ENCODE peak calls at places on chromosomes 12 and 14, in ten cellular contexts. M is GM12878, O is endothelial cell of umbilical vein, S is testis, R is ovary, U is H1, V is transverse colon, J is tibial nerve, T is adrenal gland, N is uterus. H is an unnamed sample.

GRCh38 chr14:67746927-67747326 is 45.2 kb downstream of the RDH12 start:
- DNase-seq in O (no peak), R (no peak), V (no peak), M (peak), U (no peak), J (no peak), S (no peak), N (no peak), T (no peak), H (no peak)

GRCh38 chr12:46005151-46005797 is 14.9 kb upstream of the SCAF11 start:
- DNase-seq in R (no peak), O (peak), J (no peak), S (no peak), U (no peak), N (no peak), T (no peak), M (no peak), V (no peak), H (no peak)

GRCh38 chr12:92943482-92944250 is 14.6 kb upstream of the EEA1 start:
- DNase-seq in O (no peak), U (no peak), V (no peak), S (no peak), N (no peak), R (no peak), J (no peak), M (no peak), T (no peak), H (no peak)

GRCh38 chr14:23648764-23649460 is 12.7 kb downstream of the DHRS2 start:
- DNase-seq in R (no peak), S (no peak), M (no peak), J (no peak), N (no peak), O (no peak), V (no peak), U (no peak), T (no peak), H (no peak)

GRCh38 chr12:1670815-1671268 is 20.0 kb upstream of the ADIPOR2 start:
- DNase-seq in M (no peak), S (no peak), N (no peak), J (no peak), R (no peak), V (peak), T (no peak), U (no peak), O (no peak), H (no peak)

GRCh38 chr14:71488703-71489141 is 443.5 kb upstream of the RGS6 start:
- DNase-seq in R (no peak), J (no peak), T (no peak), M (no peak), V (no peak), N (no peak), O (no peak), S (no peak), U (no peak), H (no peak)

GRCh38 chr12:5966486-5967095 is 21.5 kb upstream of the ANO2 start:
- DNase-seq in U (no peak), O (no peak), J (no peak), N (no peak), S (no peak), R (no peak), V (no peak), T (no peak), M (no peak), H (no peak)

GRCh38 chr12:24111101-24111500 is 161.6 kb upstream of the SOX5 start:
- DNase-seq in S (no peak), U (no peak), O (no peak), J (no peak), M (no peak), N (no peak), R (no peak), V (no peak), T (no peak), H (no peak)

GRCh38 chr12:30047499-30048262 is 263.9 kb upstream of the TMTC1 start:
- DNase-seq in J (no peak), O (peak), S (no peak), T (peak), N (no peak), R (no peak), V (no peak), U (no peak), M (no peak), H (no peak)

GRCh38 chr14:69543341-69544249 is 31.1 kb downstream of the CCDC177 start:
- DNase-seq in V (peak), N (peak), U (no peak), T (peak), R (no peak), S (peak), O (peak), J (no peak), M (no peak), H (peak)

GRCh38 chr14:49945448-49946319 is 52.8 kb downstream of the ARF6 start:
- DNase-seq in N (no peak), R (no peak), S (no peak), J (no peak), V (no peak), O (no peak), T (no peak), U (no peak), M (no peak), H (no peak)

GRCh38 chr14:49944501-49944900 is 51.6 kb downstream of the ARF6 start:
- DNase-seq in N (no peak), R (no peak), M (no peak), J (no peak), O (no peak), U (no peak), V (no peak), T (peak), S (no peak), H (peak)

GRCh38 chr14:49940805-49941421 is 48.0 kb downstream of the ARF6 start:
- DNase-seq in N (no peak), S (no peak), R (no peak), T (no peak), J (no peak), M (no peak), O (peak), U (no peak), V (no peak), H (no peak)

GRCh38 chr14:49939884-49940510 is 47.1 kb downstream of the ARF6 start:
- DNase-seq in M (no peak), T (no peak), S (no peak), O (no peak), N (no peak), V (no peak), R (no peak), U (no peak), J (no peak), H (no peak)

GRCh38 chr14:49942090-49942489 is 49.2 kb downstream of the ARF6 start:
- DNase-seq in R (no peak), N (no peak), T (peak), O (no peak), U (no peak), J (no peak), V (no peak), M (no peak), S (no peak), H (no peak)
- TF ChIP-seq POLR2A in R (no peak), N (no peak), T (no peak), O (no peak), U (no peak), J (no peak), V (no peak), M (no peak), S (no peak), H (no peak)

GRCh38 chr14:99753225-99754140 is 39.7 kb upstream of the EML1 start:
- DNase-seq in J (no peak), N (no peak), V (no peak), R (no peak), O (peak), M (no peak), S (no peak), T (no peak), U (no peak), H (peak)

GRCh38 chr14:99751539-99752485 is 41.4 kb upstream of the EML1 start:
- DNase-seq in R (no peak), U (no peak), M (no peak), J (no peak), V (no peak), O (peak), S (no peak), T (peak), N (no peak), H (no peak)

GRCh38 chr14:99754141-99755067 is 38.8 kb upstream of the EML1 start:
- DNase-seq in T (peak), S (no peak), J (no peak), U (no peak), O (peak), N (no peak), M (no peak), V (no peak), R (no peak), H (no peak)

GRCh38 chr14:99750746-99751450 is 42.3 kb upstream of the EML1 start:
- DNase-seq in J (no peak), O (no peak), R (no peak), V (no peak), M (no peak), U (no peak), S (no peak), T (no peak), N (no peak), H (no peak)

DNA sequence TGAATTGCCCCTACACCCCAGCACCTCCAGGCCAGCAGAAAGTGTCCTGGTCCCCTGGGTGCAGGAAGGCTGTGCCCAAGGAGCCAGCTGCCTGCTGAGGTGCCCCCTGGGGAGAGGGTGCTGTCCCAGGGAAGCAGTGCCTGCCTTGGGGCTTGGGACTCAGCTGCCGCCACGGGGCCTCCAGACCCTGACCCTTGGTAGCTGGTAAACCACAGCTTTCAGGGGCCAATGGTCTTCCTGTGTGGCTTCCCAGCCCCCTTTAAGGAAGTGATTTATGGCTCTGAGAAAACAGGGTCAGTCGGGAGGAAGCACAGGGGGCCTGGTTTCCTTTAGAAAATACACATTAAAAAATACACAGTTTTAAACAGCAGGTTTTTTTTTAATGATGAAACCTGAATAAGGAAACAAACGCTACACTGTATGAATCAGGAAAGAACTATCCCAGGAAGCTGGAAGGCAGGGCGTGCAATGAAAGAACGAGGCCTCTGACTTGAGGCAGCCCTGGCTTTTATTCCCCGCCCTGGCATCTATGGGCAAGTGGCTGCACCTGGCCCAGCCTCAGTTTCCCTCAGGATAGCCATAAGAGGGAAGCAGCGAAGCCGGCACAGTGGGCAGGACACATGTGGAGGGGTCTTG is 40.6 kb upstream of the EML1 start:
- DNase-seq in R (no peak), O (peak), M (no peak), T (peak), S (no peak), J (no peak), N (no peak), U (no peak), V (no peak), H (no peak)
- H3K27ac ChIP-seq in R (no peak), O (peak), M (no peak), T (peak), S (no peak), J (no peak), N (peak), U (no peak), V (peak), H (no peak)

DNA sequence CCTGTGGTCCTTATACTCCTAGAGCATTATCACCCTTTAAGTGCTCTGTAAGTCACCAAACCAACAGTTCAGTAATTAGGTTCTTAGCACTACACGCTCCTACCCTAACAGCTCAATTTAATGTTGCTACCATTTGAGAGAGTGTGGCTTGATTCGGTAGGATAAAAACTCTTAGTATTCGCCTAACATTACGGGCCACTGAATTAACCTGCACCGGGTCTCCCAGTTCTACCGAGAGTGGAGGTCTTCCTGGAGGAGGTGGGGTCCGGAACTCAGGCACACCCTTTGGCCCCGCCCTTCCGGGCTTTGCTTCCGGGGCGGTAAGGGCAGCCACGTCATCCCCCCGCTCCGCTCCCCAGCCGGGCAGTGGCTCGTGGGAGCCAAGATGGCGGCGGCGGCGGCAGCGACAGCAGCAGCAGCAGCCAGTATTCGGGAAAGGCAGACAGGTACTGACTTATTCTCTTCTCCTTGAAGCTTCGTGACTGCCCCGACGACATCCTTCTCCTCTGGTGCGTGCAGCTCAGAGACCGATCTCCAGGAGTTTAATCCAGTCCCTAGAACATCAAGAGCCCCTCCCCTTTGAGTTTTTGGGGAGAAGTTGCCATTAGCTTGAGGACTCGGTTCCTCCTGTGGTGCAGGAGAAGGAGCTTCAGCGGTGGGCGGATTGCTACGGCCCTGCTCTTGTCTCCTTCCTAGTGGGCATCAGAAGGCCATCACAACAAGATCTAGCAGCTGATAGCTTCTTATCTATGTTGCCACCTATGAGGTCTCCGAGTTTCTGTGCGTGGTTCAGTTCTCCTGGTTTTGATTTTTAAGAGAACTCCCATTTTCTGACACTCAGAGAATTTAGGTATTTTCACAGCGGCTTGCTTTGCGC is at the start of gene SCFD1:
- DNase-seq in O (peak), N (peak), R (peak), S (peak), V (peak), M (peak), J (peak), T (peak), U (peak), H (peak)
- TF ChIP-seq POLR2A in O (peak), N (peak), R (peak), S (peak), V (peak), M (peak), J (peak), T (peak), U (peak), H (peak)

DNA sequence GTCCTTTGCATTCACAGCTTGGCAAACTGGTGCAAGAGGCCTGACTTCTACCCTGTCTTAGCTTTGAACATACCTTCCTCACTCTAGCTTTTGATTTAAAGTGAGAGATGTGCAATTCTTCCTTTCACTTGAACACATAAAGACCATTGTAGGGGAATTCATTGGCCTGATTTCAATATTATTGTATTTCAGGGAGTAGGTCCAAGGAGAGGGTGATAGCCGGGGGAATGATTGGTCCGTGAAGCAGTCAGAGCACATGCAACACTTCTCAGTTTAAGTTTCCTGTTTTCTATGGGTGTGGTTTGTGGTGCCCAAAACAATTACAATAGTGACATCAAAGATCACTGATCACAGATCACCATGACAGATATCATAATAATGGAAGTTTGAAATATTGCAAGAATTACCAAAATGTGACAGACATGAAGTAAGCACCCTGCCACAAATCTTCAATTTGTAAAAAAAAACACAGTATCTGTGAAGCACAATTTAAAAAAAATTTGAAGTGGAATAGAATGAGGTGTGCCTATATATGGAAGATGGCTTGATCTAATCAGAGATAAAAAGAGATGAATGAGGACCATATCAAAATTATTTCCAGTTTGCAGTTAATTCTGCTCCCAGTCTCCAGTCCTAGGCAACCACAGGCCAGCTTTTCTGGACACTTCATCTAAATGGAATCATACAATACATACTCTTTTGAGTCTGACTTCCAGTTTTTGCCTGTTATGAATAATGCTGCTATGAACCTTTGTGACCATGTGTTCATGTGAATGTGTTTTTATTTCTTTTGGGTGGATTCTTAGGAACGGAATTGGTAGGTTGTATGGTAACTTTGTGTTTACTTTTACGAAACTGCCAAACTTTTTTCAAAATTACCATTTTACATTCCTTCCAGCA is 23.2 kb downstream of the BORCS5 start:
- DNase-seq in R (no peak), J (no peak), T (no peak), S (no peak), U (no peak), V (no peak), M (no peak), N (no peak), O (no peak), H (no peak)
- H3K27ac ChIP-seq in R (no peak), J (no peak), T (no peak), S (no peak), U (no peak), V (peak), M (peak), N (no peak), O (no peak), H (no peak)

GRCh38 chr14:102508774-102509743 is 517 bp downstream of the ANKRD9 start:
- DNase-seq in N (peak), V (peak), T (peak), S (peak), J (peak), O (peak), R (peak), M (no peak), U (no peak), H (peak)
- TF ChIP-seq POLR2A in N (peak), V (peak), T (peak), S (no peak), J (no peak), O (no peak), R (no peak), M (no peak), U (no peak), H (peak)

DNA sequence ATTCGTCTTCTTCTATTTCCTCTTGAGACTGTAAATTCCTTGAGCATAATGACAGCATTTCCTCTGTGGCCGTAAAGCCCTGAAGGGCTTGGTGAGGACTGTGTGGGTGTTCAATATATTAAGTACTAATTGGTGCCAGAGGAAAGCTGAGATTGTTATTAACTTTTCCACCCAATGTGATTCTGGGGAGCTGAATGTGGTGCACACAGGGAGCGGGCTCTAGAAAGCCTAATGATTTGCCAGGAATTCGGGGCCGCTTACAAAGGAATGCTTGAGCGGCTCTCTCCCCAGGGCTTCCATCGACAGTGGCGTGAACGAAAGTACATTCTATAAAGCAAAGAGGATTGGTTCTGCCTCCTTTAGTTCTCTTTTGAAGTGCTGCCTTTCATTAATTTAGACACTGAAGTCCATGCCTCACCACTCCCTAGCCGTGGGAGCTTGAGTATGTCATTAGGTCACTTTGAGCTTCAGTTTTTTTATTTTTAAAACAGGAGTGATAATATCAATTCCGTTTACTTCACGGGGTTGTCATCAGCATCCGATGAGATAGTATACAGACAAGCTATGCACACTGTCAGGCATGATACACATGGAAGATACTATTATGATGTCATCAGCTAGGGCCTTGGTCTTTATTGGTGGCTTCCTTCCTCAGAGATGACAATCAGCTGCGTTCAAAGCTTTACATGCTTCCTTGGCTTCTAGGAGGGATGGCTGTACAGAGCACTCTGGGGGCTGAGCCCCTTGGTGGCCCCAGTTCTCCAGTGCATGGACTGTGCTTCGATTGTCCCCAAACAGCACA is 11.0 kb upstream of the GSG1 start:
- DNase-seq in N (no peak), V (no peak), O (no peak), S (no peak), M (no peak), J (no peak), T (no peak), R (no peak), U (no peak), H (no peak)
- H3K27ac ChIP-seq in N (no peak), V (no peak), O (no peak), S (no peak), M (no peak), J (no peak), T (no peak), R (no peak), U (no peak), H (no peak)

GRCh38 chr12:122505419-122506051 is 4.8 kb upstream of the ZCCHC8 start:
- DNase-seq in O (no peak), M (no peak), T (no peak), S (no peak), J (no peak), R (no peak), V (no peak), N (no peak), U (no peak), H (no peak)

GRCh38 chr12:122506393-122506938 is 5.7 kb upstream of the ZCCHC8 start:
- DNase-seq in R (no peak), J (no peak), M (no peak), N (no peak), U (no peak), S (no peak), T (no peak), V (no peak), O (no peak), H (no peak)

GRCh38 chr12:122501489-122501989 is 807 bp upstream of the ZCCHC8 start:
- DNase-seq in N (no peak), M (no peak), R (no peak), O (no peak), S (no peak), T (no peak), U (no peak), V (no peak), J (no peak), H (no peak)

GRCh38 chr12:122503147-122503751 is 2.5 kb upstream of the ZCCHC8 start:
- DNase-seq in R (no peak), J (no peak), M (no peak), S (no peak), U (no peak), N (no peak), O (no peak), T (no peak), V (no peak), H (no peak)

GRCh38 chr12:122503783-122504590 is 3.3 kb upstream of the ZCCHC8 start:
- DNase-seq in U (no peak), V (no peak), M (no peak), S (no peak), R (no peak), N (no peak), O (no peak), T (no peak), J (no peak), H (no peak)
- TF ChIP-seq POLR2A in U (no peak), V (no peak), M (peak), S (no peak), R (no peak), N (no peak), O (peak), T (no peak), J (no peak), H (no peak)

H was measured in body of pancreas.